ENCODE peak calls at places on chromosome 2, in nine cellular contexts. One of them, this sample, is unnamed.

GRCh38 chr2:120670771-120671480 is 64.7 kb upstream of the GLI2 start:
- DNase-seq in bronchial epithelial cell: no peak
- DNase-seq in mammary epithelial cell: no peak
- DNase-seq in Panc1: no peak
- DNase-seq in thoracic aorta: no peak
- DNase-seq in HFFc6: no peak
- DNase-seq in GM23338: no peak
- DNase-seq in prostate gland: no peak
- DNase-seq in suprapubic skin: peak; percentile 61
- DNase-seq in this sample: no peak

GRCh38 chr2:23513245-23513880 is 128.4 kb downstream of the KLHL29 start:
- DNase-seq in bronchial epithelial cell: no peak
- DNase-seq in mammary epithelial cell: no peak
- DNase-seq in Panc1: no peak
- DNase-seq in thoracic aorta: no peak
- DNase-seq in HFFc6: no peak
- DNase-seq in GM23338: no peak
- DNase-seq in prostate gland: peak; percentile 64
- DNase-seq in suprapubic skin: no peak
- DNase-seq in this sample: no peak

GRCh38 chr2:234544659-234545611 is 48.1 kb upstream of the ARL4C start:
- DNase-seq in bronchial epithelial cell: peak; percentile 13
- DNase-seq in mammary epithelial cell: peak; percentile 47
- DNase-seq in Panc1: peak; percentile 15
- DNase-seq in thoracic aorta: no peak
- DNase-seq in HFFc6: peak; percentile 39
- DNase-seq in GM23338: peak; percentile 88
- DNase-seq in prostate gland: peak; percentile 33
- DNase-seq in suprapubic skin: peak; percentile 82
- DNase-seq in this sample: peak; percentile 78

GRCh38 chr2:240374085-240374907 is 61.2 kb upstream of the GPC1 start:
- DNase-seq in bronchial epithelial cell: peak; percentile 50
- DNase-seq in mammary epithelial cell: no peak
- DNase-seq in Panc1: no peak
- DNase-seq in thoracic aorta: peak; percentile 32
- DNase-seq in HFFc6: peak; percentile 93
- DNase-seq in GM23338: no peak
- DNase-seq in prostate gland: no peak
- DNase-seq in suprapubic skin: no peak
- DNase-seq in this sample: no peak

GRCh38 chr2:2830576-2830975 is 499.5 kb upstream of the MYT1L start:
- DNase-seq in bronchial epithelial cell: no peak
- DNase-seq in mammary epithelial cell: no peak
- DNase-seq in Panc1: no peak
- DNase-seq in thoracic aorta: no peak
- DNase-seq in HFFc6: no peak
- DNase-seq in GM23338: no peak
- DNase-seq in prostate gland: no peak
- DNase-seq in suprapubic skin: no peak
- DNase-seq in this sample: no peak

GRCh38 chr2:129605654-129606053 is 373.8 kb upstream of the RAB6C start:
- DNase-seq in bronchial epithelial cell: no peak
- DNase-seq in mammary epithelial cell: no peak
- DNase-seq in Panc1: no peak
- DNase-seq in thoracic aorta: no peak
- DNase-seq in HFFc6: no peak
- DNase-seq in GM23338: no peak
- DNase-seq in prostate gland: no peak
- DNase-seq in suprapubic skin: no peak
- DNase-seq in this sample: no peak

GRCh38 chr2:108215794-108216211 is 24.0 kb upstream of the SULT1C3 start:
- DNase-seq in bronchial epithelial cell: peak; percentile 72
- DNase-seq in mammary epithelial cell: peak; percentile 64
- DNase-seq in Panc1: no peak
- DNase-seq in thoracic aorta: no peak
- DNase-seq in HFFc6: peak; percentile 60
- DNase-seq in GM23338: peak; percentile 8
- DNase-seq in prostate gland: peak; percentile 12
- DNase-seq in suprapubic skin: no peak
- DNase-seq in this sample: peak; percentile 7

GRCh38 chr2:42969231-42970150 is 177.1 kb upstream of the HAAO start:
- DNase-seq in bronchial epithelial cell: peak; percentile 89
- DNase-seq in mammary epithelial cell: peak; percentile 76
- DNase-seq in Panc1: no peak
- DNase-seq in thoracic aorta: no peak
- DNase-seq in HFFc6: peak; percentile 92
- DNase-seq in GM23338: no peak
- DNase-seq in prostate gland: no peak
- DNase-seq in suprapubic skin: no peak
- DNase-seq in this sample: no peak

GRCh38 chr2:38439226-38439612 is 62.1 kb upstream of the ATL2 start:
- DNase-seq in bronchial epithelial cell: no peak
- DNase-seq in mammary epithelial cell: peak; percentile 60
- DNase-seq in Panc1: no peak
- DNase-seq in thoracic aorta: no peak
- DNase-seq in HFFc6: no peak
- DNase-seq in GM23338: no peak
- DNase-seq in prostate gland: no peak
- DNase-seq in suprapubic skin: no peak
- DNase-seq in this sample: no peak

GRCh38 chr2:102304268-102304667 is 7.1 kb upstream of the IL1RL1 start:
- DNase-seq in bronchial epithelial cell: peak; percentile 48
- DNase-seq in mammary epithelial cell: peak; percentile 27
- DNase-seq in Panc1: no peak
- DNase-seq in thoracic aorta: no peak
- DNase-seq in HFFc6: no peak
- DNase-seq in GM23338: no peak
- DNase-seq in prostate gland: no peak
- DNase-seq in suprapubic skin: no peak
- DNase-seq in this sample: no peak

GRCh38 chr2:26847663-26848335 is at the start of gene DPYSL5:
- DNase-seq in bronchial epithelial cell: no peak
- DNase-seq in mammary epithelial cell: no peak
- DNase-seq in Panc1: no peak
- DNase-seq in thoracic aorta: no peak
- DNase-seq in HFFc6: no peak
- DNase-seq in GM23338: peak; percentile 94
- DNase-seq in prostate gland: no peak
- DNase-seq in suprapubic skin: no peak
- DNase-seq in this sample: peak; percentile 48

GRCh38 chr2:224506494-224506893 is 78.7 kb downstream of the CUL3 start:
- DNase-seq in bronchial epithelial cell: no peak
- DNase-seq in mammary epithelial cell: no peak
- DNase-seq in Panc1: no peak
- DNase-seq in thoracic aorta: no peak
- DNase-seq in HFFc6: no peak
- DNase-seq in GM23338: no peak
- DNase-seq in prostate gland: no peak
- DNase-seq in suprapubic skin: no peak
- DNase-seq in this sample: no peak

GRCh38 chr2:4763009-4763408 is 929.2 kb upstream of the SOX11 start:
- DNase-seq in bronchial epithelial cell: no peak
- DNase-seq in mammary epithelial cell: no peak
- DNase-seq in Panc1: no peak
- DNase-seq in thoracic aorta: no peak
- DNase-seq in HFFc6: no peak
- DNase-seq in GM23338: peak; percentile 62
- DNase-seq in prostate gland: peak; percentile 9
- DNase-seq in suprapubic skin: no peak
- DNase-seq in this sample: no peak

GRCh38 chr2:160220545-160221009 is 20.5 kb upstream of the ITGB6 start:
- DNase-seq in bronchial epithelial cell: peak; percentile 100
- DNase-seq in mammary epithelial cell: peak; percentile 100
- DNase-seq in Panc1: no peak
- DNase-seq in thoracic aorta: no peak
- DNase-seq in HFFc6: no peak
- DNase-seq in GM23338: peak; percentile 14
- DNase-seq in prostate gland: peak; percentile 84
- DNase-seq in suprapubic skin: no peak
- DNase-seq in this sample: no peak

GRCh38 chr2:121483021-121483420 is 47.7 kb upstream of the RNU4ATAC start:
- DNase-seq in bronchial epithelial cell: no peak
- DNase-seq in mammary epithelial cell: peak; percentile 51
- DNase-seq in Panc1: no peak
- DNase-seq in thoracic aorta: no peak
- DNase-seq in HFFc6: no peak
- DNase-seq in GM23338: no peak
- DNase-seq in prostate gland: no peak
- DNase-seq in suprapubic skin: no peak
- DNase-seq in this sample: no peak

GRCh38 chr2:165470351-165470750 is 853 bp downstream of the CSRNP3 start:
- DNase-seq in bronchial epithelial cell: no peak
- DNase-seq in mammary epithelial cell: no peak
- DNase-seq in Panc1: no peak
- DNase-seq in thoracic aorta: no peak
- DNase-seq in HFFc6: no peak
- DNase-seq in GM23338: no peak
- DNase-seq in prostate gland: no peak
- DNase-seq in suprapubic skin: no peak
- DNase-seq in this sample: no peak

GRCh38 chr2:202335791-202336467 is 40.2 kb upstream of the BMPR2 start:
- DNase-seq in bronchial epithelial cell: peak; percentile 45
- DNase-seq in mammary epithelial cell: no peak
- DNase-seq in Panc1: no peak
- DNase-seq in thoracic aorta: no peak
- DNase-seq in HFFc6: no peak
- DNase-seq in GM23338: no peak
- DNase-seq in prostate gland: no peak
- DNase-seq in suprapubic skin: no peak
- DNase-seq in this sample: no peak

GRCh38 chr2:6896930-6897759 is 19.6 kb downstream of the RSAD2 start:
- DNase-seq in bronchial epithelial cell: peak; percentile 32
- DNase-seq in mammary epithelial cell: no peak
- DNase-seq in Panc1: no peak
- DNase-seq in thoracic aorta: no peak
- DNase-seq in HFFc6: no peak
- DNase-seq in GM23338: peak; percentile 45
- DNase-seq in prostate gland: no peak
- DNase-seq in suprapubic skin: no peak
- DNase-seq in this sample: no peak

GRCh38 chr2:176639016-176639343 is 369.7 kb downstream of the MTX2 start:
- DNase-seq in bronchial epithelial cell: no peak
- DNase-seq in mammary epithelial cell: no peak
- DNase-seq in Panc1: no peak
- DNase-seq in thoracic aorta: no peak
- DNase-seq in HFFc6: no peak
- DNase-seq in GM23338: no peak
- DNase-seq in prostate gland: no peak
- DNase-seq in suprapubic skin: no peak
- DNase-seq in this sample: no peak

GRCh38 chr2:26298638-26299393 is 47.1 kb upstream of the SELENOI start:
- DNase-seq in bronchial epithelial cell: peak; percentile 64
- DNase-seq in mammary epithelial cell: peak; percentile 72
- DNase-seq in Panc1: no peak
- DNase-seq in thoracic aorta: no peak
- DNase-seq in HFFc6: peak; percentile 48
- DNase-seq in GM23338: peak; percentile 47
- DNase-seq in prostate gland: peak; percentile 46
- DNase-seq in suprapubic skin: no peak
- DNase-seq in this sample: peak; percentile 31

GRCh38 chr2:73020657-73021370 is 50.7 kb downstream of the SFXN5 start:
- DNase-seq in bronchial epithelial cell: peak; percentile 19
- DNase-seq in mammary epithelial cell: no peak
- DNase-seq in Panc1: peak; percentile 84
- DNase-seq in thoracic aorta: no peak
- DNase-seq in HFFc6: peak; percentile 71
- DNase-seq in GM23338: no peak
- DNase-seq in prostate gland: no peak
- DNase-seq in suprapubic skin: peak; percentile 31
- DNase-seq in this sample: no peak

GRCh38 chr2:216855614-216856013 is 4.2 kb downstream of the TNP1 start:
- DNase-seq in bronchial epithelial cell: no peak
- DNase-seq in mammary epithelial cell: no peak
- DNase-seq in Panc1: no peak
- DNase-seq in thoracic aorta: no peak
- DNase-seq in HFFc6: no peak
- DNase-seq in GM23338: no peak
- DNase-seq in prostate gland: no peak
- DNase-seq in suprapubic skin: no peak
- DNase-seq in this sample: no peak

GRCh38 chr2:230408244-230408842 is 7.7 kb upstream of the SP100 start:
- DNase-seq in bronchial epithelial cell: peak; percentile 73
- DNase-seq in mammary epithelial cell: no peak
- DNase-seq in Panc1: no peak
- DNase-seq in thoracic aorta: no peak
- DNase-seq in HFFc6: peak; percentile 88
- DNase-seq in GM23338: no peak
- DNase-seq in prostate gland: no peak
- DNase-seq in suprapubic skin: no peak
- DNase-seq in this sample: no peak

GRCh38 chr2:206154197-206154596 is 5.0 kb downstream of the NDUFS1 start:
- DNase-seq in bronchial epithelial cell: no peak
- DNase-seq in mammary epithelial cell: no peak
- DNase-seq in Panc1: no peak
- DNase-seq in thoracic aorta: no peak
- DNase-seq in HFFc6: no peak
- DNase-seq in GM23338: peak; percentile 11
- DNase-seq in prostate gland: no peak
- DNase-seq in suprapubic skin: no peak
- DNase-seq in this sample: no peak
- TF ChIP-seq CTCF in bronchial epithelial cell: peak; percentile 10
- TF ChIP-seq CTCF in mammary epithelial cell: no peak
- TF ChIP-seq CTCF in Panc1: no peak
- TF ChIP-seq CTCF in thoracic aorta: no peak
- TF ChIP-seq CTCF in HFFc6: peak; percentile 39
- TF ChIP-seq CTCF in GM23338: peak; percentile 33
- TF ChIP-seq CTCF in prostate gland: no peak
- TF ChIP-seq CTCF in suprapubic skin: no peak
- TF ChIP-seq CTCF in this sample: peak; percentile 48

GRCh38 chr2:105081006-105081701 is 43.3 kb downstream of the MRPS9 start:
- DNase-seq in bronchial epithelial cell: no peak
- DNase-seq in mammary epithelial cell: no peak
- DNase-seq in Panc1: no peak
- DNase-seq in thoracic aorta: no peak
- DNase-seq in HFFc6: no peak
- DNase-seq in GM23338: peak; percentile 83
- DNase-seq in prostate gland: no peak
- DNase-seq in suprapubic skin: no peak
- DNase-seq in this sample: no peak
- TF ChIP-seq CTCF in bronchial epithelial cell: no peak
- TF ChIP-seq CTCF in mammary epithelial cell: no peak
- TF ChIP-seq CTCF in Panc1: no peak
- TF ChIP-seq CTCF in thoracic aorta: no peak
- TF ChIP-seq CTCF in HFFc6: no peak
- TF ChIP-seq CTCF in GM23338: no peak
- TF ChIP-seq CTCF in prostate gland: no peak
- TF ChIP-seq CTCF in suprapubic skin: no peak
- TF ChIP-seq CTCF in this sample: no peak

GRCh38 chr2:66445076-66445724 is 10.3 kb downstream of the MEIS1 start:
- DNase-seq in bronchial epithelial cell: no peak
- DNase-seq in mammary epithelial cell: no peak
- DNase-seq in Panc1: no peak
- DNase-seq in thoracic aorta: no peak
- DNase-seq in HFFc6: no peak
- DNase-seq in GM23338: peak; percentile 57
- DNase-seq in prostate gland: no peak
- DNase-seq in suprapubic skin: no peak
- DNase-seq in this sample: no peak
- TF ChIP-seq CTCF in bronchial epithelial cell: no peak
- TF ChIP-seq CTCF in mammary epithelial cell: no peak
- TF ChIP-seq CTCF in Panc1: no peak
- TF ChIP-seq CTCF in thoracic aorta: peak; percentile 34
- TF ChIP-seq CTCF in HFFc6: peak; percentile 48
- TF ChIP-seq CTCF in GM23338: peak; percentile 16
- TF ChIP-seq CTCF in prostate gland: no peak
- TF ChIP-seq CTCF in suprapubic skin: no peak
- TF ChIP-seq CTCF in this sample: no peak

GRCh38 chr2:104033399-104033798 is 820.5 kb upstream of the POU3F3 start:
- DNase-seq in bronchial epithelial cell: peak; percentile 12
- DNase-seq in mammary epithelial cell: no peak
- DNase-seq in Panc1: peak; percentile 12
- DNase-seq in thoracic aorta: no peak
- DNase-seq in HFFc6: no peak
- DNase-seq in GM23338: peak; percentile 73
- DNase-seq in prostate gland: no peak
- DNase-seq in suprapubic skin: no peak
- DNase-seq in this sample: no peak
- TF ChIP-seq CTCF in bronchial epithelial cell: no peak
- TF ChIP-seq CTCF in mammary epithelial cell: no peak
- TF ChIP-seq CTCF in Panc1: peak; percentile 53
- TF ChIP-seq CTCF in thoracic aorta: no peak
- TF ChIP-seq CTCF in HFFc6: no peak
- TF ChIP-seq CTCF in GM23338: peak; percentile 85
- TF ChIP-seq CTCF in prostate gland: no peak
- TF ChIP-seq CTCF in suprapubic skin: peak; percentile 19
- TF ChIP-seq CTCF in this sample: peak; percentile 48